ENCODE peak calls at places on chromosomes 11 and 22, in ten cellular contexts. J is stimulated activated CD4-positive, alpha-beta T cell treated with anti-CD3 and anti-CD28 coated beads, Interleukin-1b, Interleukin-23, amount 100 ng/mL, for 4 hours; R is left cardiac atrium; C is ELR; O is right atrium auricular region; Q is CD8-positive, alpha-beta T cell; B is stimulated activated CD8-positive, alpha-beta memory T cell treated with anti-CD3 and anti-CD28 coated beads, Interleukin-15, amount 100 ng/mL, for 4 hours; W is hypothalamus; A is cardiac fibroblast; X is T-cell. G is an unnamed sample.

GRCh38 chr11:109302591-109303334 is 119.2 kb upstream of the C11orf87 start:
- DNase-seq in O (no peak), Q (no peak), W (no peak), B (no peak), X (no peak), R (no peak), A (no peak), J (no peak), C (no peak), G (no peak)

GRCh38 chr11:134510171-134510570 is 98.1 kb upstream of the B3GAT1 start:
- DNase-seq in C (no peak), J (no peak), O (no peak), Q (no peak), W (no peak), X (no peak), R (no peak), B (no peak), A (no peak), G (no peak)

GRCh38 chr11:118166641-118167040 is 9.8 kb downstream of the SCN2B start:
- DNase-seq in J (no peak), R (no peak), O (no peak), Q (no peak), W (no peak), C (no peak), A (no peak), B (no peak), X (no peak), G (no peak)

GRCh38 chr11:62694455-62695167 is 5.3 kb upstream of the LRRN4CL start:
- DNase-seq in C (peak; percentile 83), J (peak; percentile 61), Q (peak; percentile 85), O (peak; percentile 89), R (peak; percentile 86), A (peak; percentile 91), X (peak; percentile 80), W (peak; percentile 26), B (peak; percentile 54), G (peak; percentile 80)

GRCh38 chr11:122681070-122681469 is 25.5 kb downstream of the UBASH3B start:
- DNase-seq in Q (no peak), B (no peak), R (no peak), A (no peak), J (no peak), O (no peak), C (no peak), W (no peak), X (no peak), G (no peak)

GRCh38 chr22:19086417-19086816 is 35.8 kb downstream of the DGCR2 start:
- DNase-seq in Q (no peak), J (no peak), X (no peak), B (no peak), A (no peak), C (no peak), O (peak; percentile 44), W (no peak), R (no peak), G (no peak)

GRCh38 chr11:80929406-80929805 is 1488.6 kb upstream of the TENM4 start:
- DNase-seq in X (no peak), R (no peak), J (no peak), Q (no peak), C (no peak), W (no peak), B (no peak), O (no peak), A (no peak), G (no peak)

GRCh38 chr22:39556970-39557811 is 13.4 kb upstream of the CACNA1I start:
- DNase-seq in O (no peak), B (no peak), C (peak; percentile 40), A (peak; percentile 22), R (no peak), Q (peak; percentile 63), X (peak; percentile 48), J (peak; percentile 42), W (no peak), G (peak; percentile 68)

GRCh38 chr11:44223261-44223660 is 86.7 kb downstream of the ALX4 start:
- DNase-seq in J (no peak), A (peak; percentile 53), R (no peak), X (no peak), C (peak; percentile 33), B (no peak), O (no peak), Q (no peak), W (no peak), G (no peak)

GRCh38 chr22:47395481-47395880 is 633.0 kb downstream of the TBC1D22A start:
- DNase-seq in W (no peak), A (peak; percentile 22), B (no peak), O (no peak), R (no peak), Q (no peak), X (no peak), C (no peak), J (no peak), G (no peak)

GRCh38 chr11:7671347-7671746 is 2.0 kb downstream of the CYB5R2 start:
- DNase-seq in R (no peak), A (no peak), Q (no peak), J (no peak), W (no peak), X (no peak), B (no peak), C (no peak), O (no peak), G (no peak)

GRCh38 chr11:103631841-103632240 is 404.6 kb upstream of the DDI1 start:
- DNase-seq in O (no peak), W (no peak), Q (no peak), R (no peak), J (no peak), X (no peak), A (no peak), C (peak; percentile 34), B (no peak), G (no peak)

GRCh38 chr11:75246673-75247350 is 6.2 kb downstream of the TPBGL start:
- DNase-seq in A (no peak), W (no peak), R (no peak), J (no peak), X (no peak), Q (peak; percentile 15), B (no peak), C (no peak), O (no peak), G (no peak)

GRCh38 chr11:67507242-67507890 is 596 bp downstream of the CDK2AP2 start:
- DNase-seq in C (peak; percentile 82), X (peak; percentile 49), Q (no peak), W (no peak), R (peak; percentile 82), B (no peak), J (no peak), A (no peak), O (peak; percentile 84), G (no peak)

GRCh38 chr22:24289138-24289537 is 18.5 kb downstream of the SPECC1L start:
- DNase-seq in X (no peak), B (no peak), A (peak; percentile 88), Q (no peak), R (no peak), W (no peak), C (peak; percentile 75), O (no peak), J (no peak), G (no peak)

GRCh38 chr11:57321996-57322880 is 2.5 kb downstream of the TNKS1BP1 start:
- DNase-seq in R (peak; percentile 93), B (no peak), X (no peak), C (peak; percentile 97), J (no peak), W (no peak), Q (no peak), A (peak; percentile 99), O (peak; percentile 95), G (peak; percentile 64)

GRCh38 chr11:8989411-8989810 is 14.4 kb downstream of the NRIP3 start:
- DNase-seq in J (no peak), C (peak; percentile 54), O (no peak), W (no peak), B (no peak), Q (no peak), A (peak; percentile 58), R (no peak), X (no peak), G (no peak)

GRCh38 chr22:25038771-25039170 is 86.3 kb downstream of the KIAA1671 start:
- DNase-seq in B (no peak), A (no peak), X (no peak), W (no peak), R (no peak), Q (no peak), C (no peak), J (no peak), O (no peak), G (no peak)

GRCh38 chr22:40560551-40560950 is 76.0 kb downstream of the MRTFA start:
- DNase-seq in R (no peak), W (no peak), X (no peak), J (no peak), Q (no peak), C (peak; percentile 32), O (no peak), A (peak; percentile 19), B (no peak), G (no peak)

GRCh38 chr11:128472128-128473110 is 114.9 kb downstream of the ETS1 start:
- DNase-seq in R (no peak), Q (no peak), W (no peak), X (peak; percentile 49), B (no peak), C (peak; percentile 70), A (peak; percentile 53), J (no peak), O (no peak), G (no peak)

GRCh38 chr22:43923191-43923590 is 414 bp upstream of the PNPLA3 start:
- DNase-seq in C (peak; percentile 53), X (no peak), A (no peak), B (no peak), J (no peak), O (no peak), W (no peak), R (no peak), Q (no peak), G (no peak)

GRCh38 chr11:64359712-64360402 is 895 bp downstream of the RPS6KA4 start:
- DNase-seq in X (peak; percentile 27), B (no peak), Q (no peak), J (no peak), C (no peak), W (no peak), A (no peak), O (no peak), R (no peak), G (no peak)

GRCh38 chr11:48055292-48056132 is 75.2 kb downstream of the PTPRJ start:
- DNase-seq in C (peak; percentile 65), R (no peak), O (no peak), A (peak; percentile 13), J (no peak), W (no peak), Q (peak; percentile 76), X (peak; percentile 35), B (peak; percentile 6), G (peak; percentile 17)

GRCh38 chr22:21937821-21938070 is 14.9 kb downstream of the PPM1F start:
- DNase-seq in A (no peak), Q (no peak), R (peak; percentile 84), X (no peak), C (no peak), B (no peak), J (no peak), O (peak; percentile 89), W (no peak), G (no peak)

GRCh38 chr22:29855611-29856181 is 17.6 kb upstream of the ASCC2 start:
- DNase-seq in A (no peak), Q (no peak), C (no peak), W (no peak), B (no peak), O (peak; percentile 60), X (no peak), J (no peak), R (peak; percentile 71), G (no peak)

GRCh38 chr11:124177344-124177743 is 5.8 kb upstream of the OR10D3 start:
- DNase-seq in W (no peak), O (no peak), X (no peak), C (no peak), Q (no peak), R (no peak), B (no peak), A (no peak), J (no peak), G (no peak)

GRCh38 chr11:9732453-9732852 is 68.6 kb downstream of the SWAP70 start:
- DNase-seq in C (no peak), A (no peak), B (no peak), R (no peak), Q (no peak), X (no peak), W (no peak), J (no peak), O (no peak), G (no peak)

GRCh38 chr11:17812286-17813187 is 78.0 kb downstream of the KCNC1 start:
- DNase-seq in A (no peak), X (no peak), C (no peak), B (no peak), Q (no peak), W (no peak), O (no peak), R (no peak), J (no peak), G (no peak)

G was measured in nephron progenitor cell.